ENCODE peak calls at places on chromosomes 5 and 9, in four cellular contexts. One of them, this sample, is unnamed.

GRCh38 chr5:3317051-3317795 is 278.4 kb upstream of the IRX1 start:
- DNase-seq in HuH-7: no peak
- DNase-seq in HuH-7.5: no peak
- DNase-seq in M059J: peak; percentile 63
- DNase-seq in this sample: no peak

GRCh38 chr5:2750758-2751464 is 566 bp downstream of the IRX2 start:
- DNase-seq in HuH-7.5: no peak
- DNase-seq in M059J: no peak
- DNase-seq in HuH-7: no peak
- DNase-seq in this sample: no peak

GRCh38 chr9:76456202-76456926 is 2.6 kb upstream of the GCNT1 start:
- DNase-seq in HuH-7: peak; percentile 92
- DNase-seq in HuH-7.5: peak; percentile 84
- DNase-seq in M059J: peak; percentile 82
- DNase-seq in this sample: no peak

GRCh38 chr5:113330533-113331200 is 104.1 kb downstream of the TSSK1B start:
- DNase-seq in HuH-7.5: peak; percentile 18
- DNase-seq in HuH-7: peak; percentile 31
- DNase-seq in M059J: peak; percentile 58
- DNase-seq in this sample: no peak

GRCh38 chr5:74372502-74373445 is 267.8 kb downstream of the ENC1 start:
- DNase-seq in HuH-7: no peak
- DNase-seq in M059J: no peak
- DNase-seq in HuH-7.5: no peak
- DNase-seq in this sample: no peak

GRCh38 chr9:101465330-101465915 is 29.8 kb upstream of the ALDOB start:
- DNase-seq in HuH-7.5: peak; percentile 38
- DNase-seq in M059J: peak; percentile 85
- DNase-seq in HuH-7: peak; percentile 63
- DNase-seq in this sample: peak; percentile 56

GRCh38 chr5:53543401-53543800 is 17.0 kb upstream of the NDUFS4 start:
- DNase-seq in HuH-7: no peak
- DNase-seq in M059J: peak; percentile 54
- DNase-seq in HuH-7.5: no peak
- DNase-seq in this sample: no peak

GRCh38 chr9:134262035-134262434 is 64.2 kb upstream of the RXRA start:
- DNase-seq in HuH-7: no peak
- DNase-seq in M059J: no peak
- DNase-seq in HuH-7.5: no peak
- DNase-seq in this sample: no peak

GRCh38 chr5:134708301-134708700 is 30.0 kb upstream of the CAMLG start:
- DNase-seq in M059J: no peak
- DNase-seq in HuH-7.5: no peak
- DNase-seq in HuH-7: no peak
- DNase-seq in this sample: no peak

GRCh38 chr5:140322751-140323731 is 20.1 kb upstream of the PFDN1 start:
- DNase-seq in HuH-7: no peak
- DNase-seq in HuH-7.5: no peak
- DNase-seq in M059J: peak; percentile 98
- DNase-seq in this sample: peak; percentile 83

GRCh38 chr9:73437758-73438157 is 286.1 kb downstream of the ANXA1 start:
- DNase-seq in HuH-7.5: no peak
- DNase-seq in HuH-7: no peak
- DNase-seq in M059J: peak; percentile 15
- DNase-seq in this sample: no peak

GRCh38 chr9:13688223-13688989 is 408.9 kb upstream of the MPDZ start:
- DNase-seq in HuH-7: no peak
- DNase-seq in HuH-7.5: no peak
- DNase-seq in M059J: no peak
- DNase-seq in this sample: no peak

GRCh38 chr9:104746798-104747197 is 685 bp upstream of the NIPSNAP3A start:
- DNase-seq in HuH-7: no peak
- DNase-seq in M059J: no peak
- DNase-seq in HuH-7.5: no peak
- DNase-seq in this sample: no peak

GRCh38 chr5:19229210-19229835 is 758.7 kb downstream of the CDH18 start:
- DNase-seq in HuH-7: no peak
- DNase-seq in M059J: no peak
- DNase-seq in HuH-7.5: no peak
- DNase-seq in this sample: no peak

GRCh38 chr5:115842089-115842881 is 550 bp downstream of the AP3S1 start:
- DNase-seq in HuH-7: peak; percentile 67
- DNase-seq in HuH-7.5: peak; percentile 29
- DNase-seq in M059J: peak; percentile 71
- DNase-seq in this sample: peak; percentile 65

GRCh38 chr5:83441752-83442151 is 29.8 kb upstream of the VCAN start:
- DNase-seq in M059J: no peak
- DNase-seq in HuH-7: no peak
- DNase-seq in HuH-7.5: no peak
- DNase-seq in this sample: no peak

GRCh38 chr5:144812770-144813169 is 642.1 kb downstream of the KCTD16 start:
- DNase-seq in HuH-7.5: no peak
- DNase-seq in M059J: peak; percentile 7
- DNase-seq in HuH-7: no peak
- DNase-seq in this sample: no peak

GRCh38 chr5:175689147-175689991 is 31.5 kb downstream of the HRH2 start:
- DNase-seq in HuH-7: no peak
- DNase-seq in M059J: no peak
- DNase-seq in HuH-7.5: no peak
- DNase-seq in this sample: no peak

GRCh38 chr9:1708215-1708614 is 306.9 kb upstream of the SMARCA2 start:
- DNase-seq in M059J: no peak
- DNase-seq in HuH-7: no peak
- DNase-seq in HuH-7.5: no peak
- DNase-seq in this sample: no peak

GRCh38 chr9:35691325-35691631 is 1.6 kb upstream of the TPM2 start:
- DNase-seq in M059J: no peak
- DNase-seq in HuH-7.5: no peak
- DNase-seq in HuH-7: no peak
- DNase-seq in this sample: no peak

GRCh38 chr5:138354926-138355378 is 2.5 kb downstream of the KDM3B start:
- DNase-seq in M059J: peak; percentile 74
- DNase-seq in HuH-7: no peak
- DNase-seq in HuH-7.5: no peak
- DNase-seq in this sample: no peak

GRCh38 chr9:35603506-35603985 is 1.5 kb upstream of the TESK1 start:
- DNase-seq in HuH-7.5: no peak
- DNase-seq in HuH-7: no peak
- DNase-seq in M059J: no peak
- DNase-seq in this sample: peak; percentile 63

GRCh38 chr5:10479226-10479721 is 37.6 kb downstream of the ROPN1L start:
- DNase-seq in HuH-7: no peak
- DNase-seq in HuH-7.5: no peak
- DNase-seq in M059J: peak; percentile 91
- DNase-seq in this sample: no peak

GRCh38 chr9:21326526-21327139 is 8.6 kb downstream of the KLHL9 start:
- DNase-seq in HuH-7: peak; percentile 13
- DNase-seq in HuH-7.5: no peak
- DNase-seq in M059J: peak; percentile 66
- DNase-seq in this sample: no peak

This sample was measured in head of caudate nucleus.